ENCODE peak calls at places on chromosomes 12 and 14, in ten cellular contexts. O is transverse colon, M is body of pancreas, W is thyroid gland, X is stomach, Z is ovary, N is heart left ventricle, P is sigmoid colon, K is IMR-90, E is HepG2. T is an unnamed sample.

GRCh38 chr12:15982471-15982870 is 71.3 kb downstream of the DERA start:
- DNase-seq in O (no peak), M (no peak), W (no peak), X (no peak), Z (no peak), N (no peak), P (no peak), K (peak; percentile 67), E (no peak), T (no peak)

GRCh38 chr14:75831971-75832370 is 149.8 kb downstream of the TGFB3 start:
- DNase-seq in O (no peak), M (peak; percentile 88), W (no peak), X (peak; percentile 69), Z (peak; percentile 48), N (no peak), P (no peak), K (peak; percentile 59), E (no peak), T (no peak)

GRCh38 chr14:70882771-70883492 is 24.3 kb upstream of the PCNX1 start:
- DNase-seq in O (no peak), M (no peak), W (no peak), X (no peak), Z (no peak), N (peak; percentile 23), P (no peak), K (peak; percentile 66), E (no peak), T (no peak)

GRCh38 chr12:3313655-3314305 is 177.2 kb upstream of the PRMT8 start:
- DNase-seq in O (no peak), M (no peak), W (no peak), X (no peak), Z (peak; percentile 46), N (no peak), P (no peak), K (peak; percentile 20), E (peak; percentile 40), T (no peak)

GRCh38 chr12:52264435-52264825 is 10.0 kb upstream of the KRT86 start:
- DNase-seq in O (no peak), M (no peak), W (no peak), X (no peak), Z (no peak), N (no peak), P (peak; percentile 3), K (no peak), E (no peak), T (no peak)

GRCh38 chr12:60535363-60535762 is 939.5 kb downstream of the SLC16A7 start:
- DNase-seq in O (no peak), M (no peak), W (no peak), X (no peak), Z (no peak), N (no peak), P (no peak), K (peak; percentile 0), E (no peak), T (no peak)

GRCh38 chr14:94174622-94175402 is 690 bp downstream of the PPP4R4 start:
- DNase-seq in O (no peak), M (peak; percentile 19), W (no peak), X (no peak), Z (peak; percentile 76), N (peak; percentile 14), P (peak; percentile 66), K (no peak), E (no peak), T (no peak)

GRCh38 chr12:102741196-102741595 is 175.8 kb downstream of the PAH start:
- DNase-seq in O (no peak), M (no peak), W (no peak), X (no peak), Z (no peak), N (no peak), P (no peak), K (no peak), E (no peak), T (no peak)

GRCh38 chr14:91402278-91403068 is 15.1 kb downstream of the CCDC88C start:
- DNase-seq in O (peak; percentile 59), M (peak; percentile 84), W (peak; percentile 63), X (peak; percentile 82), Z (no peak), N (peak; percentile 53), P (no peak), K (no peak), E (no peak), T (no peak)
- H3K4me3 ChIP-seq in O (peak overlapping the region; percentile 13), M (no peak overlapping the region), W (no peak overlapping the region), X (peak overlapping the region; percentile 11), Z (no peak overlapping the region), N (no peak overlapping the region), P (no peak overlapping the region), K (no peak overlapping the region), E (no peak overlapping the region), T (no peak overlapping the region)

DNA sequence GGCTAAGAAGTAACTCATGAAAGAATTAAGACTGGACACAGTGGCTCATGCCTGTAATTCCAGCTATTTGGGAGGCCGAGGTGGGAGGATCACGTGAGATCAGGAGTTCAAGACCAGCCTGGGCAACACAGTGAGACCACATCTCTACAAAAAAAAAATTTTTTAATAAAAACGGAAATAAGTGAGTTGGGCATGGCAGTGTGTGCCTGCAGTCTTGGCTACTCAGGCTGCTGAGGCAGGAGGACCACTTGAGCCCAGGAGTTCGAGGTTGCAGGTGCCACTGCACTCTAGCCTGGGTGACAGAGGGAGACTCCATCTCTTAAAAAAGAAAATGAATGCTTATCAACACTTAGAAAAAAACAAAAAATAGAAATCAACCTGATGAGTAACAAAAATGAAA is 117.7 kb downstream of the CALM1 start:
- DNase-seq in O (no peak), M (no peak), W (no peak), X (no peak), Z (no peak), N (no peak), P (no peak), K (no peak), E (no peak), T (no peak)
- H3K4me1 ChIP-seq in O (peaks cover 53% of the 10 kb centered on the region), M (peaks cover 69% of the 10 kb centered on the region), W (peaks cover 60% of the 10 kb centered on the region), X (peaks cover 89% of the 10 kb centered on the region), Z (peaks cover 9% of the 10 kb centered on the region), N (peaks cover 32% of the 10 kb centered on the region), P (peaks cover 61% of the 10 kb centered on the region), K (no peaks in the 10 kb centered on the region), E (peaks cover 94% of the 10 kb centered on the region), T (peaks cover 45% of the 10 kb centered on the region)

DNA sequence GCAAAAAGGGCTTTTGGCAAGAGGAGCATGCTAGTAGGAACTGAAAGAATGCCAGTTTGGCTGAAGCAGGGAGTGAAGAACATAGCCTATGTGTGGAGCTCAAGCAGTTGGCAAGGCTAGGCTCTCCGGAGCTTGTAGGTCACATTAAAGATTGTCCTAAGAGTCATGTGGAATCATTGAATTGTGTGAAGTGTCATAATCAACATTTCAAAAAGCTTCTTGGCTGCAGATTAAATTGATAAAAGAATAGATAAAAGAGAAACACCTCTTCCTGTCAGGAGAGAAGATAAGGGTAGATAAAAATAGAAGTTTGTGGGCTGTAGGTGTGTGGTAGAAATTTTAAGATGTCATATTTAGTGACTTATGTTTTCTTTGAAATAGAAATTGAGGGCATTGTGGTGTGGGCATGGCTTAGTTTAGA is 36.1 kb downstream of the CPSF6 start:
- DNase-seq in O (no peak), M (no peak), W (no peak), X (no peak), Z (no peak), N (no peak), P (no peak), K (no peak), E (no peak), T (no peak)
- TF ChIP-seq POLR2A in O (no peak), M (no peak), W (no peak), X (no peak), Z (no peak), N (no peak), P (no peak), K (no peak), E (no peak), T (no peak)

DNA sequence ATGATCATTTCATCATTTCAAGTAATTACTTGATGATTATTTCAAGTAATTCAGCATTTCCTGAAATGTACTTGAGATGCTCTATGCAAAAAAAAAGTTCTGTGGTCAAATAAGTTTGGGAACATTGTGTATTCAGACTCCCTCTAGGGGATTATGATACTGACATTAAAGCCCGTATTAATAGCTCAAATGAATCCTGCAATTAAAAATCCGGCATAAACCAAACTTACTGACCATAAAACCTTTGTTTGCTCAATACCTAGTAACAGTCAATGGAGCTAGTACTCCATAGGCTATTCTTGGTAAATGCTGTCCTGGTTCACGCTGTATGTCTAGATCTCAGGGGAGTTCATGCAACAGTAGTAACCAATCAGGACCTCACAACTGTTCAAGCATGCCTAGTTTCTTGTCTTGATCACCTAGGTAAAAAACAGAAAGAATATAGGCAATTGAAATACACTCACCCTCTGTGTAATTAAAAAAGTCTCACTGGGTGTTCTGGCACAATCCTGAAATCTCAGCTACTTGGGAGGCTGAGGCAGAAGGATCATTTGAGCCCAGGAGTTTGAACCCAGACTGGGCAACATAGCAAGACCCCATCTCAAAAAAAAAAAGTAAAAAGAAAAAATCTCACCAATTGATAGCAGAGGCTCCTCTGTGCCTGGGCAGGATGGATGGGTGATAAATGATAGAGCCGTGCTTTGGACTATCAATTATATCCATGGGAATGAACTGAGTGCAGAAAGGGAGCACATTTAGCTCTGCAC is 14.1 kb downstream of the ALDH1L2 start:
- DNase-seq in O (no peak), M (no peak), W (no peak), X (no peak), Z (no peak), N (no peak), P (no peak), K (no peak), E (no peak), T (no peak)
- H3K4me3 ChIP-seq in O (no peak overlapping the region), M (no peak overlapping the region), W (no peak overlapping the region), X (no peak overlapping the region), Z (no peak overlapping the region), N (no peak overlapping the region), P (no peak overlapping the region), K (no peak overlapping the region), E (no peak overlapping the region), T (no peak overlapping the region)